ENCODE peak calls at places on chromosome 7, in eight cellular contexts. W is brain microvascular endothelial cell, R is uterus, K is hepatocyte, X is body of pancreas, T is heart right ventricle, Z is lower lobe of right lung, E is SK-N-SH. F is an unnamed sample. For H3K27me3, the result is how much of the 10 kb centered on the place peaks cover.

GRCh38 chr7:157876469-157877285 is 539.9 kb downstream of the DNAJB6 start:
- DNase-seq in W (no peak), E (no peak), K (no peak), Z (no peak), X (no peak), T (no peak), R (no peak), F (no peak)

GRCh38 chr7:21543528-21544302 is 876 bp downstream of the DNAH11 start:
- DNase-seq in X (peak), W (no peak), T (peak), Z (no peak), R (no peak), E (peak), K (peak), F (no peak)

GRCh38 chr7:27051451-27051850 is 44.3 kb downstream of the HOXA1 start:
- DNase-seq in E (no peak), K (no peak), W (no peak), T (no peak), R (no peak), X (no peak), Z (no peak), F (no peak)

GRCh38 chr7:115368998-115369397 is 447.1 kb downstream of the MDFIC start:
- DNase-seq in X (no peak), Z (no peak), T (no peak), K (no peak), R (no peak), E (no peak), W (no peak), F (no peak)

GRCh38 chr7:87146740-87147386 is 5.4 kb upstream of the DMTF1 start:
- DNase-seq in X (peak), K (no peak), R (no peak), W (no peak), E (peak), Z (peak), T (no peak), F (no peak)

GRCh38 chr7:80134536-80135305 is at the start of gene GNAI1:
- DNase-seq in E (peak), Z (peak), X (peak), K (peak), W (peak), R (peak), T (peak), F (no peak)

GRCh38 chr7:137295925-137296324 is 47.6 kb downstream of the PTN start:
- DNase-seq in W (no peak), Z (no peak), E (no peak), X (no peak), K (no peak), R (no peak), T (no peak), F (no peak)

GRCh38 chr7:32870298-32870697 is 21.3 kb downstream of the KBTBD2 start:
- DNase-seq in W (no peak), E (no peak), Z (no peak), R (no peak), T (no peak), X (no peak), K (no peak), F (no peak)

GRCh38 chr7:157309990-157310668 is 26.7 kb upstream of the DNAJB6 start:
- DNase-seq in Z (no peak), E (peak), W (peak), R (no peak), T (no peak), X (no peak), K (no peak), F (peak)

GRCh38 chr7:137846588-137847417 is at the start of gene DGKI:
- DNase-seq in R (peak), E (peak), W (no peak), T (peak), X (no peak), K (peak), Z (peak), F (no peak)

GRCh38 chr7:95688931-95689453 is 83.4 kb upstream of the DYNC1I1 start:
- DNase-seq in K (no peak), Z (no peak), X (no peak), E (no peak), W (peak), R (no peak), T (no peak), F (no peak)

GRCh38 chr7:15685358-15686181 is 913 bp downstream of the MEOX2 start:
- DNase-seq in E (peak), K (peak), R (peak), Z (peak), T (peak), X (peak), W (no peak), F (peak)

GRCh38 chr7:44294325-44295069 is 30.9 kb downstream of the CAMK2B start:
- DNase-seq in Z (no peak), W (no peak), K (no peak), R (no peak), E (peak), T (no peak), X (no peak), F (no peak)
- H3K27me3 ChIP-seq in Z (under half), W (under half), K (under half), R (under half), E (under half), T (under half), X (under half), F (half or more)

GRCh38 chr7:123879628-123880027 is 34.7 kb downstream of the HYAL4 start:
- DNase-seq in E (no peak), T (no peak), K (no peak), R (no peak), W (no peak), Z (no peak), X (no peak), F (no peak)

GRCh38 chr7:123881300-123881699 is 36.3 kb downstream of the HYAL4 start:
- DNase-seq in K (no peak), X (no peak), T (no peak), Z (no peak), W (no peak), E (no peak), R (no peak), F (no peak)

GRCh38 chr7:123888192-123888591 is 36.8 kb upstream of the SPAM1 start:
- DNase-seq in X (no peak), E (no peak), K (no peak), W (no peak), T (no peak), Z (no peak), R (no peak), F (no peak)

DNA sequence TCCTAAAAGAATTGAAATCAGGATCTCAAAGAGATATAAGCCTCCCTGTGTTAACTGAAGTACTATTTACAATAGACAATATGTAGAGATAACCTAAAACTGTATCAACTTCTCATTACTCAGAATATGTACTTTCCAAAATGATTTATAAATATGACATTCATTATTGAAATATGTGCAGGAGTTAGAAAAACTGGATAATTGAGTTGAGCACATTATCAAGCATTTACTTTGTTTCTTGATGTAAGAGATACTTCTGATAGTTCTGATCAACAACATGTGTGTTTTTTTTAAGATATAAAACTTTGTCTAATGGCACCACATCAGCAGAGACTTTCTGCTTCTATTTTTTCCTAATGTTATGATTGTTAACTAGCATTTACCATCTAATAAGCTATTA is 38.2 kb downstream of the HYAL4 start:
- DNase-seq in E (no peak), T (no peak), W (no peak), X (no peak), R (no peak), K (no peak), Z (no peak), F (no peak)
- TF ChIP-seq CTCF in E (no peak), T (no peak), W (no peak), X (no peak), R (no peak), K (no peak), Z (no peak), F (no peak)

GRCh38 chr7:1286946-1287628 is 54.4 kb downstream of the UNCX start:
- DNase-seq in R (no peak), K (no peak), E (no peak), T (no peak), Z (peak), X (no peak), W (no peak), F (no peak)
- H3K27me3 ChIP-seq in R (under half), K (under half), E (half or more), T (half or more), Z (half or more), X (under half), W (under half), F (half or more)

GRCh38 chr7:47807756-47808155 is 140.5 kb downstream of the PKD1L1 start:
- DNase-seq in W (no peak), Z (no peak), X (no peak), T (no peak), E (no peak), K (no peak), R (no peak), F (no peak)
- TF ChIP-seq CTCF in W (peak), Z (no peak), X (no peak), T (no peak), E (no peak), K (no peak), R (no peak), F (no peak)

GRCh38 chr7:81260152-81260551 is 341.3 kb upstream of the SEMA3C start:
- DNase-seq in W (no peak), E (no peak), X (no peak), T (no peak), K (no peak), R (no peak), Z (no peak), F (no peak)
- H3K27me3 ChIP-seq in W (under half), E (under half), X (under half), T (under half), K (under half), R (under half), Z (under half), F (under half)

DNA sequence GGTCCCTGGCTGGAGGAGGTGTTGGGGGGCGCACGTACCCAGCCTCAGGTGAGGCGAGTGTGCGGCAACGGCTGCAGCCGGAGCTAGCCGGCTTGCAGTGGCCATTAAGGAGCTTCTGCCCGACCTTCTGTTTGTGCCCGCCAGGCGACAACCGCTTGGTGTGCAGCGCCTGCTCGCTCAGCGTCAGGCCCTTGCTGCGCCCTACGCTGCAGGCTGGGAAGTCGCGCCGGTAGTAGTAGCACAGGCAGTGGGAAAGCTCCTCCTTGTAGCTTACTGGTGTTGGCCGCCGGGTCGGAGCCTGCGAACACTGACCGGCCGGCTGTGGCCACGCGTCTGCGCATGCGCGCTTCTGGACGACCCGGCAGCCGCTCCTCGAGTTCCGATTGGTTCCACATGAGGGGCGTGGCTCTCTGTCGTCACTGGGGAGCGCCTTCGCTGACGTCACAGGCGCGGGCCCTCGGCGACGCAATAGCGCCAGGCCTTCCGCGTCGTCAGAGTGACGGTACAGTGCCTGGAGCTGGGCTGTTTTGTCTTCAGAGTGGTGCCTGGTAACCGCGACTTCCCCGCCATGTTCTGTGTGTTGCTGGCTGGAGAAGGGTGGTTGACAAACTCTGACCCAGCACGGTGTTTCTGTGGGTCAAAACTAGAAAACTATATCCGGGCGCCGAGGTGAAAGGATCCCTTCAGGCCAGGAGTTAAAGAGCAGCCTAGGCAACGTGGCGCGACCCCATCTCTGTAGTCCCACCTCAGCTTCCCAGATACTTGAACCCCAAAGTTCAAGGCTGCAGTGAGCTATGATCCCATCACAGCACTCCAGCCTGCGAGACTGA is 76.3 kb upstream of the TMEM248 start:
- DNase-seq in T (peak), W (peak), R (peak), K (peak), Z (peak), E (peak), X (peak), F (peak)
- TF ChIP-seq CTCF in T (no peak), W (peak), R (peak), K (peak), Z (peak), E (no peak), X (no peak), F (peak)

F was measured in AG04450.